ENCODE peak calls at places on chromosome 1, in five cellular contexts. F is pulmonary artery endothelial cell, U is GM06990, C is HS-5, G is Karpas-422. O is an unnamed sample.

GRCh38 chr1:47593001-47593568 is 155.2 kb downstream of the FOXD2 start:
- DNase-seq in F (no peak), U (no peak), C (no peak), G (no peak), O (no peak)

GRCh38 chr1:56424744-56425493 is 154.4 kb downstream of the PLPP3 start:
- DNase-seq in F (peak; percentile 29), U (no peak), C (no peak), G (peak; percentile 93), O (no peak)

GRCh38 chr1:222919478-222919865 is 104.6 kb downstream of the DISP1 start:
- DNase-seq in F (no peak), U (no peak), C (no peak), G (no peak), O (no peak)

GRCh38 chr1:27032119-27032461 is 19.4 kb upstream of the TENT5B start:
- DNase-seq in F (no peak), U (no peak), C (no peak), G (no peak), O (no peak)

GRCh38 chr1:234975941-234976871 is 152.4 kb downstream of the TOMM20 start:
- DNase-seq in F (no peak), U (no peak), C (no peak), G (no peak), O (no peak)

GRCh38 chr1:234125283-234125682 is 220.8 kb downstream of the SLC35F3 start:
- DNase-seq in F (no peak), U (peak; percentile 11), C (no peak), G (peak; percentile 80), O (no peak)

GRCh38 chr1:106396023-106396422 is 660.5 kb upstream of the PRMT6 start:
- DNase-seq in F (no peak), U (no peak), C (no peak), G (no peak), O (no peak)

GRCh38 chr1:112904831-112905227 is 51.2 kb downstream of the SLC16A1 start:
- DNase-seq in F (no peak), U (no peak), C (no peak), G (no peak), O (no peak)

GRCh38 chr1:36352910-36353878 is 29.7 kb upstream of the EVA1B start:
- DNase-seq in F (no peak), U (no peak), C (no peak), G (no peak), O (no peak)

GRCh38 chr1:181089017-181089776 is 697 bp downstream of the IER5 start:
- DNase-seq in F (no peak), U (no peak), C (no peak), G (peak; percentile 71), O (peak; percentile 26)

GRCh38 chr1:223716302-223716862 is 4.0 kb downstream of the CAPN2 start:
- DNase-seq in F (no peak), U (peak; percentile 43), C (no peak), G (no peak), O (peak; percentile 41)

GRCh38 chr1:143661418-143662120 is 310.2 kb downstream of the FAM72C start:
- DNase-seq in F (no peak), U (no peak), C (no peak), G (no peak), O (no peak)

GRCh38 chr1:173669491-173669941 is at the start of gene ANKRD45:
- DNase-seq in F (no peak), U (peak; percentile 25), C (no peak), G (no peak), O (no peak)

GRCh38 chr1:22778408-22778807 is 67.8 kb downstream of the EPHB2 start:
- DNase-seq in F (no peak), U (no peak), C (no peak), G (peak; percentile 65), O (no peak)

GRCh38 chr1:54376085-54377039 is 29.8 kb downstream of the SSBP3 start:
- DNase-seq in F (no peak), U (peak; percentile 74), C (no peak), G (no peak), O (no peak)

GRCh38 chr1:25544819-25545218 is 1.4 kb downstream of the LDLRAP1 start:
- DNase-seq in F (no peak), U (no peak), C (no peak), G (no peak), O (no peak)

GRCh38 chr1:55374801-55375616 is 159.8 kb upstream of the USP24 start:
- DNase-seq in F (no peak), U (no peak), C (no peak), G (no peak), O (no peak)

GRCh38 chr1:40059292-40059959 is 18.9 kb downstream of the CAP1 start:
- DNase-seq in F (peak; percentile 64), U (peak; percentile 47), C (peak; percentile 47), G (peak; percentile 81), O (no peak)